ENCODE peak calls at places on chromosomes 16 and 17, in ten cellular contexts. M is A549, K is stomach, U is esophagus squamous epithelium, V is HepG2, L is tibial nerve, J is adrenal gland, S is sigmoid colon, R is HCT116, F is testis. I is an unnamed sample.

GRCh38 chr16:68013440-68013839 is 2.3 kb downstream of the DPEP2NB start:
- DNase-seq in M (no peak), K (no peak), U (no peak), V (no peak), L (no peak), J (no peak), S (no peak), R (no peak), F (no peak), I (no peak)

GRCh38 chr16:88331989-88332920 is 50.5 kb upstream of the ZNF469 start:
- DNase-seq in M (peak), K (peak), U (no peak), V (no peak), L (peak), J (peak), S (peak), R (peak), F (peak), I (peak)

GRCh38 chr16:88662222-88662842 is 559 bp downstream of the MVD start:
- DNase-seq in M (no peak), K (no peak), U (no peak), V (no peak), L (no peak), J (no peak), S (no peak), R (no peak), F (no peak), I (no peak)

GRCh38 chr16:67454104-67454503 is 23.2 kb downstream of the HSD11B2 start:
- DNase-seq in M (no peak), K (no peak), U (no peak), V (no peak), L (no peak), J (no peak), S (no peak), R (no peak), F (peak), I (no peak)

GRCh38 chr17:75878174-75878998 is at the start of gene TRIM47:
- DNase-seq in M (peak), K (peak), U (no peak), V (peak), L (peak), J (peak), S (peak), R (no peak), F (peak), I (peak)

GRCh38 chr17:48892940-48893645 is 506 bp downstream of the ATP5MC1 start:
- DNase-seq in M (no peak), K (no peak), U (no peak), V (no peak), L (no peak), J (no peak), S (no peak), R (no peak), F (no peak), I (no peak)

GRCh38 chr17:64005734-64006167 is 7.6 kb downstream of the PRR29 start:
- DNase-seq in M (peak), K (peak), U (no peak), V (peak), L (no peak), J (no peak), S (peak), R (no peak), F (no peak), I (peak)

GRCh38 chr17:17385502-17385901 is 82.3 kb downstream of the NT5M start:
- DNase-seq in M (no peak), K (no peak), U (no peak), V (no peak), L (no peak), J (no peak), S (no peak), R (no peak), F (no peak), I (no peak)

GRCh38 chr16:13568803-13569202 is 351.2 kb upstream of the ERCC4 start:
- DNase-seq in M (no peak), K (no peak), U (no peak), V (no peak), L (no peak), J (no peak), S (no peak), R (no peak), F (no peak), I (no peak)

GRCh38 chr16:30010817-30011504 is at the start of gene DOC2A:
- DNase-seq in M (no peak), K (no peak), U (no peak), V (no peak), L (no peak), J (no peak), S (no peak), R (no peak), F (no peak), I (no peak)

GRCh38 chr17:50295021-50295420 is 20.8 kb downstream of the TMEM92 start:
- DNase-seq in M (no peak), K (no peak), U (no peak), V (no peak), L (no peak), J (no peak), S (no peak), R (no peak), F (no peak), I (no peak)

GRCh38 chr17:35486920-35487727 is 38.6 kb upstream of the SLFN13 start:
- DNase-seq in M (peak), K (peak), U (no peak), V (no peak), L (no peak), J (peak), S (peak), R (no peak), F (no peak), I (no peak)

GRCh38 chr16:17520567-17520966 is 49.8 kb upstream of the XYLT1 start:
- DNase-seq in M (no peak), K (no peak), U (no peak), V (no peak), L (no peak), J (no peak), S (no peak), R (no peak), F (no peak), I (no peak)

GRCh38 chr16:16083421-16084156 is 134.2 kb downstream of the ABCC1 start:
- DNase-seq in M (peak), K (no peak), U (no peak), V (peak), L (no peak), J (no peak), S (no peak), R (peak), F (no peak), I (no peak)

GRCh38 chr17:34261568-34261967 is 6.5 kb downstream of the CCL2 start:
- DNase-seq in M (no peak), K (no peak), U (no peak), V (no peak), L (no peak), J (no peak), S (no peak), R (no peak), F (no peak), I (no peak)

GRCh38 chr17:51486091-51486490 is 225.7 kb downstream of the UTP18 start:
- DNase-seq in M (no peak), K (peak), U (no peak), V (no peak), L (no peak), J (no peak), S (no peak), R (no peak), F (no peak), I (no peak)

GRCh38 chr16:67236551-67237395 is 9.8 kb downstream of the TMEM208 start:
- DNase-seq in M (peak), K (no peak), U (no peak), V (peak), L (no peak), J (peak), S (peak), R (peak), F (peak), I (no peak)

GRCh38 chr17:42305543-42306384 is 17.5 kb downstream of the STAT5A start:
- DNase-seq in M (no peak), K (no peak), U (no peak), V (no peak), L (no peak), J (peak), S (no peak), R (no peak), F (peak), I (no peak)

GRCh38 chr17:42304187-42305030 is 16.1 kb downstream of the STAT5A start:
- DNase-seq in M (no peak), K (no peak), U (no peak), V (peak), L (no peak), J (no peak), S (no peak), R (no peak), F (no peak), I (no peak)

GRCh38 chr17:42306385-42306667 is 18.0 kb downstream of the STAT5A start:
- DNase-seq in M (no peak), K (no peak), U (no peak), V (no peak), L (no peak), J (no peak), S (no peak), R (no peak), F (no peak), I (no peak)

GRCh38 chr17:42309142-42309541 is 20.8 kb downstream of the STAT5A start:
- DNase-seq in M (no peak), K (no peak), U (no peak), V (no peak), L (no peak), J (no peak), S (no peak), R (no peak), F (no peak), I (no peak)

DNA sequence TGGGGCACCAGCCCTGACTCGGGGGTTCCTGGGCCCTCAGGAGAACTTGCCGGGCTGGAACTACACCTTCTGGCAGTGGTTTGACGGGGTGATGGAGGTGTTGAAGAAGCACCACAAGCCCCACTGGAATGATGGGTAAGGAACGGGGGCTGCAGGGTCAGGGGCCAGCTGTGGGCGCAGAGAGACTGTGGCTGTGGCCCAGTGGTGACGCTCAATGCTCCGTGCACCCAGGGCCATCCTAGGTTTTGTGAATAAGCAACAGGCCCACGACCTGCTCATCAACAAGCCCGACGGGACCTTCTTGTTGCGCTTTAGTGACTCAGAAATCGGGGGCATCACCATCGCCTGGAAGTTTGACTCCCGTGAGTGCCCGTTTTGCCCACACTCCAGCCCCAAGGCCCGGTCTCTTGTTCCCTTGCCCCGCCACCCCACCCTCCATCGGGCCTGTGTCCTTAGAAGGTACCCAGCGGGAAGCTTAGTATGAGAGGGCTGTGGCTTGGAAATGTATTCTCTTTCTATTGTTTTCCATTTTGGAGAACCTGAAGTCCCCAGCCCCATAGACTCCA is 19.1 kb downstream of the STAT5A start:
- DNase-seq in M (no peak), K (no peak), U (no peak), V (no peak), L (no peak), J (no peak), S (no peak), R (no peak), F (no peak), I (no peak)
- TF ChIP-seq POLR2A in M (no peak), K (no peak), U (no peak), V (no peak), L (no peak), J (no peak), S (no peak), R (no peak), F (no peak), I (no peak)

GRCh38 chr16:11914759-11915643 is 755 bp downstream of the GSPT1 start:
- DNase-seq in M (no peak), K (peak), U (no peak), V (no peak), L (no peak), J (peak), S (peak), R (no peak), F (peak), I (no peak)
- TF ChIP-seq CTCF in M (no peak), K (no peak), U (no peak), V (no peak), L (no peak), J (no peak), S (no peak), R (no peak), F (peak), I (no peak)

DNA sequence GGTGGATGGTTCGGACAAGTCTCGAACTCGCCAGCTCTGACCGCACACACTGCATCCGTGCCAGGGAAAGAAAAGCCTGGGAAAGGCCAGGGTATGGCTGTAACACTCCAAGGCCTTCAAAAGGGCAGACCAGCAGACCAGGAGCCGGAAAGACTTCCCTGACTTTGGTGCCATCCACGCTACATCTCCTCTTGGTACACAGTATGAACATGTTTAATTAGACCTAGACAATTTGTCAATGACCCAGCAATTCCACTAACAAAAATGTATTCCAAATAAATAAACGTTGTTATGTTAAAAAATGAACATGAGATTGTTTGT is 637 bp upstream of the HDAC5 start:
- DNase-seq in M (no peak), K (no peak), U (no peak), V (no peak), L (no peak), J (no peak), S (no peak), R (no peak), F (no peak), I (no peak)
- TF ChIP-seq POLR2A in M (no peak), K (no peak), U (no peak), V (no peak), L (no peak), J (no peak), S (no peak), R (no peak), F (no peak), I (no peak)

GRCh38 chr17:44414394-44415155 is 25.1 kb upstream of the ITGA2B start:
- DNase-seq in M (no peak), K (no peak), U (no peak), V (no peak), L (no peak), J (no peak), S (no peak), R (no peak), F (no peak), I (no peak)

GRCh38 chr17:44408786-44409185 is 19.3 kb upstream of the ITGA2B start:
- DNase-seq in M (no peak), K (no peak), U (no peak), V (no peak), L (no peak), J (no peak), S (no peak), R (no peak), F (no peak), I (no peak)

GRCh38 chr17:44409309-44410028 is 20.0 kb upstream of the ITGA2B start:
- DNase-seq in M (no peak), K (no peak), U (no peak), V (no peak), L (no peak), J (no peak), S (no peak), R (no peak), F (no peak), I (no peak)
- TF ChIP-seq CTCF in M (no peak), K (no peak), U (peak), V (no peak), L (no peak), J (no peak), S (no peak), R (peak), F (no peak), I (no peak)

GRCh38 chr16:11667824-11668589 is at the start of gene SNN:
- DNase-seq in M (peak), K (peak), U (no peak), V (peak), L (peak), J (peak), S (peak), R (peak), F (peak), I (no peak)
- TF ChIP-seq POLR2A in M (peak), K (no peak), U (no peak), V (no peak), L (peak), J (peak), S (no peak), R (no peak), F (no peak), I (peak)

GRCh38 chr16:24070851-24071250 is 185.3 kb upstream of the CACNG3 start:
- DNase-seq in M (peak), K (no peak), U (no peak), V (peak), L (no peak), J (no peak), S (no peak), R (peak), F (peak), I (no peak)
- TF ChIP-seq CTCF in M (peak), K (peak), U (peak), V (peak), L (no peak), J (peak), S (no peak), R (peak), F (peak), I (no peak)